ENCODE peak calls at places on chromosome 21, in five cellular contexts. J, X, L, N and O are unnamed samples.

GRCh38 chr21:46323710-46324389 is at the start of the genes C21orf58 and PCNT:
- DNase-seq in J (peak), X (peak), L (peak), N (peak), O (peak)

GRCh38 chr21:41762236-41762635 is 4.6 kb downstream of the RIPK4 start:
- DNase-seq in J (no peak), X (no peak), L (no peak), N (no peak), O (no peak)

GRCh38 chr21:33324311-33325221 is at the start of gene IFNAR1:
- DNase-seq in J (peak), X (peak), L (peak), N (peak), O (peak)

GRCh38 chr21:44317241-44317782 is 17.5 kb downstream of the PFKL start:
- DNase-seq in J (no peak), X (no peak), L (no peak), N (no peak), O (no peak)

GRCh38 chr21:43864806-43865470 is at the start of gene AGPAT3:
- DNase-seq in J (no peak), X (peak), L (no peak), N (peak), O (no peak)

GRCh38 chr21:33286600-33287456 is 20.7 kb downstream of the IL10RB start:
- DNase-seq in J (no peak), X (no peak), L (peak), N (no peak), O (no peak)

GRCh38 chr21:45778686-45779085 is 135.2 kb downstream of the PCBP3 start:
- DNase-seq in J (no peak), X (no peak), L (no peak), N (no peak), O (no peak)

GRCh38 chr21:32768530-32768929 is 3.0 kb downstream of the PAXBP1 start:
- DNase-seq in J (no peak), X (no peak), L (no peak), N (no peak), O (no peak)

GRCh38 chr21:28309596-28309995 is 683.1 kb downstream of the LTN1 start:
- DNase-seq in J (no peak), X (no peak), L (no peak), N (no peak), O (no peak)

GRCh38 chr21:14383596-14384210 is 757 bp upstream of the HSPA13 start:
- DNase-seq in J (no peak), X (no peak), L (no peak), N (no peak), O (no peak)